ENCODE peak calls at places on chromosomes 1 and 21, in five cellular contexts. W is nephron progenitor cell; X is T-helper 17 cell; Y is stimulated activated CD8-positive, alpha-beta memory T cell treated with anti-CD3 and anti-CD28 coated beads, Interleukin-4, amount 100 ng/mL, for 48 hours; J is neuronal stem cell. M is an unnamed sample.

GRCh38 chr1:204408074-204408507 is 3.5 kb downstream of the PPP1R15B start:
- DNase-seq in W (no peak), X (no peak), Y (no peak), J (no peak), M (no peak)

GRCh38 chr1:32273389-32274208 is 18.3 kb upstream of the HDAC1 start:
- DNase-seq in W (no peak), X (peak), Y (peak), J (no peak), M (peak)

GRCh38 chr1:77438239-77438913 is 156.6 kb downstream of the AK5 start:
- DNase-seq in W (no peak), X (no peak), Y (no peak), J (no peak), M (no peak)

GRCh38 chr1:184686540-184686939 is 68.1 kb downstream of the EDEM3 start:
- DNase-seq in W (no peak), X (no peak), Y (no peak), J (no peak), M (no peak)

GRCh38 chr1:181391297-181391905 is 91.9 kb upstream of the CACNA1E start:
- DNase-seq in W (peak), X (no peak), Y (no peak), J (no peak), M (no peak)

GRCh38 chr1:230713915-230714764 is at the start of gene AGT:
- DNase-seq in W (no peak), X (no peak), Y (no peak), J (no peak), M (no peak)

GRCh38 chr1:202076050-202076511 is 46.6 kb upstream of the GPR37L1 start:
- DNase-seq in W (no peak), X (no peak), Y (no peak), J (no peak), M (no peak)

GRCh38 chr1:11806307-11806936 is 431 bp downstream of the CLCN6 start:
- DNase-seq in W (no peak), X (no peak), Y (no peak), J (no peak), M (no peak)

GRCh38 chr1:101438359-101438758 is 201.5 kb downstream of the S1PR1 start:
- DNase-seq in W (no peak), X (no peak), Y (no peak), J (no peak), M (no peak)

GRCh38 chr1:56056438-56057312 is 522.7 kb downstream of the PLPP3 start:
- DNase-seq in W (no peak), X (no peak), Y (no peak), J (no peak), M (no peak)

GRCh38 chr21:20882462-20883415 is 115.5 kb upstream of the NCAM2 start:
- DNase-seq in W (peak), X (no peak), Y (peak), J (peak), M (peak)

GRCh38 chr1:113677250-113678158 is 81.8 kb downstream of the PHTF1 start:
- DNase-seq in W (peak), X (no peak), Y (no peak), J (peak), M (peak)

GRCh38 chr21:44455524-44456206 is 355 bp downstream of the LRRC3 start:
- DNase-seq in W (peak), X (no peak), Y (peak), J (peak), M (no peak)

GRCh38 chr21:44966135-44967081 is 26.6 kb downstream of the SLX9 start:
- DNase-seq in W (no peak), X (no peak), Y (no peak), J (no peak), M (no peak)

GRCh38 chr1:98306517-98307089 is 354.9 kb upstream of the SNX7 start:
- DNase-seq in W (no peak), X (no peak), Y (no peak), J (no peak), M (no peak)

GRCh38 chr1:44417351-44418021 is 12.4 kb downstream of the RNF220 start:
- DNase-seq in W (peak), X (no peak), Y (no peak), J (peak), M (peak)

GRCh38 chr1:153532161-153532560 is 3.6 kb downstream of the S100A6 start:
- DNase-seq in W (no peak), X (peak), Y (peak), J (no peak), M (no peak)

GRCh38 chr1:224542783-224543440 is 73.2 kb upstream of the CNIH3 start:
- DNase-seq in W (no peak), X (no peak), Y (peak), J (no peak), M (peak)

GRCh38 chr1:243264718-243265117 is 8.9 kb downstream of the SDCCAG8 start:
- DNase-seq in W (no peak), X (no peak), Y (no peak), J (no peak), M (no peak)

GRCh38 chr1:180842052-180842451 is 70.6 kb upstream of the KIAA1614 start:
- DNase-seq in W (no peak), X (no peak), Y (no peak), J (no peak), M (no peak)

GRCh38 chr1:36217667-36218066 is 6.6 kb upstream of the THRAP3 start:
- DNase-seq in W (no peak), X (no peak), Y (no peak), J (no peak), M (no peak)

GRCh38 chr1:185595835-185596667 is 138.1 kb upstream of the HMCN1 start:
- DNase-seq in W (peak), X (peak), Y (peak), J (peak), M (peak)

GRCh38 chr1:3611170-3612019 is at the start of gene MEGF6:
- DNase-seq in W (peak), X (peak), Y (peak), J (peak), M (peak)

GRCh38 chr1:228291906-228292608 is 84.2 kb downstream of the OBSCN start:
- DNase-seq in W (no peak), X (no peak), Y (no peak), J (no peak), M (no peak)

GRCh38 chr21:44083631-44084291 is 23.4 kb upstream of the PWP2 start:
- DNase-seq in W (no peak), X (peak), Y (peak), J (no peak), M (no peak)

GRCh38 chr1:228721407-228721806 is 13.9 kb upstream of the RHOU start:
- DNase-seq in W (no peak), X (no peak), Y (no peak), J (no peak), M (no peak)

GRCh38 chr1:180194048-180194425 is 36.0 kb upstream of the LHX4 start:
- DNase-seq in W (no peak), X (no peak), Y (no peak), J (no peak), M (no peak)

M was measured in NT2/D1.